ENCODE peak calls at places on chromosomes 6 and 20, in seven cellular contexts. U is activated naive CD4-positive, alpha-beta T cell treated with anti-CD3 and anti-CD28 coated beads, Interleukin-2, amount 50 U/mL, for 72 hours; B is CD8-positive, alpha-beta T cell; X is HS-5; K is cardiac septum; H is A172; E is GM12865. Q is an unnamed sample.

GRCh38 chr6:156996265-156996664 is 219.1 kb downstream of the ARID1B start:
- DNase-seq in U (no peak), B (no peak), X (no peak), K (no peak), H (no peak), E (no peak), Q (no peak)

GRCh38 chr6:139853302-139853992 is 479.0 kb upstream of the CITED2 start:
- DNase-seq in U (no peak), B (no peak), X (peak; percentile 42), K (no peak), H (no peak), E (no peak), Q (no peak)

GRCh38 chr20:57851025-57851682 is 141.3 kb upstream of the PMEPA1 start:
- DNase-seq in U (no peak), B (no peak), X (no peak), K (peak; percentile 44), H (no peak), E (no peak), Q (no peak)

GRCh38 chr6:157518399-157519250 is 137.6 kb downstream of the ZDHHC14 start:
- DNase-seq in U (no peak), B (no peak), X (no peak), K (no peak), H (peak; percentile 23), E (no peak), Q (peak; percentile 66)

GRCh38 chr20:58457083-58457680 is 58.0 kb downstream of the APCDD1L start:
- DNase-seq in U (no peak), B (no peak), X (peak; percentile 66), K (no peak), H (peak; percentile 71), E (no peak), Q (peak; percentile 30)

GRCh38 chr20:25195962-25196700 is 619 bp downstream of the ENTPD6 start:
- DNase-seq in U (peak; percentile 40), B (peak; percentile 21), X (peak; percentile 5), K (no peak), H (peak; percentile 22), E (peak; percentile 18), Q (no peak)

GRCh38 chr20:38343107-38343797 is 3.0 kb upstream of the LBP start:
- DNase-seq in U (no peak), B (no peak), X (no peak), K (no peak), H (no peak), E (no peak), Q (no peak)

GRCh38 chr6:158031445-158032353 is 50.0 kb downstream of the SYNJ2 start:
- DNase-seq in U (no peak), B (peak; percentile 50), X (peak; percentile 85), K (peak; percentile 80), H (peak; percentile 98), E (peak; percentile 64), Q (no peak)

GRCh38 chr6:105204768-105205167 is 25.0 kb upstream of the POPDC3 start:
- DNase-seq in U (no peak), B (no peak), X (no peak), K (no peak), H (no peak), E (no peak), Q (no peak)